ENCODE peak calls at places on chromosomes 16 and 17, in eight cellular contexts. One of them, this sample, is unnamed.

GRCh38 chr16:47672475-47672874 is 211.3 kb downstream of the PHKB start:
- DNase-seq in heart left ventricle: no peak
- DNase-seq in prostate gland: no peak
- DNase-seq in GM23338: no peak
- DNase-seq in gastrocnemius medialis: no peak
- DNase-seq in ovary: no peak
- DNase-seq in ascending aorta: no peak
- DNase-seq in fibroblast of lung: no peak
- DNase-seq in this sample: no peak

GRCh38 chr16:86048221-86048620 is 149.3 kb downstream of the IRF8 start:
- DNase-seq in heart left ventricle: no peak
- DNase-seq in prostate gland: no peak
- DNase-seq in GM23338: no peak
- DNase-seq in gastrocnemius medialis: no peak
- DNase-seq in ovary: no peak
- DNase-seq in ascending aorta: no peak
- DNase-seq in fibroblast of lung: no peak
- DNase-seq in this sample: no peak

GRCh38 chr17:63772801-63773271 is 561 bp downstream of the CCDC47 start:
- DNase-seq in heart left ventricle: no peak
- DNase-seq in prostate gland: peak
- DNase-seq in GM23338: peak
- DNase-seq in gastrocnemius medialis: no peak
- DNase-seq in ovary: no peak
- DNase-seq in ascending aorta: no peak
- DNase-seq in fibroblast of lung: peak
- DNase-seq in this sample: no peak

GRCh38 chr16:57041182-57042156 is 50.9 kb upstream of the CPNE2 start:
- DNase-seq in heart left ventricle: no peak
- DNase-seq in prostate gland: no peak
- DNase-seq in GM23338: no peak
- DNase-seq in gastrocnemius medialis: no peak
- DNase-seq in ovary: no peak
- DNase-seq in ascending aorta: no peak
- DNase-seq in fibroblast of lung: peak
- DNase-seq in this sample: no peak

GRCh38 chr17:79187186-79187585 is 112.6 kb downstream of the ENGASE start:
- DNase-seq in heart left ventricle: no peak
- DNase-seq in prostate gland: no peak
- DNase-seq in GM23338: no peak
- DNase-seq in gastrocnemius medialis: no peak
- DNase-seq in ovary: no peak
- DNase-seq in ascending aorta: no peak
- DNase-seq in fibroblast of lung: no peak
- DNase-seq in this sample: no peak

GRCh38 chr17:329794-330420 is 22.7 kb downstream of the RPH3AL start:
- DNase-seq in heart left ventricle: no peak
- DNase-seq in prostate gland: no peak
- DNase-seq in GM23338: no peak
- DNase-seq in gastrocnemius medialis: no peak
- DNase-seq in ovary: peak
- DNase-seq in ascending aorta: no peak
- DNase-seq in fibroblast of lung: no peak
- DNase-seq in this sample: no peak

GRCh38 chr17:29005562-29005887 is 308 bp downstream of the SEZ6 start:
- DNase-seq in heart left ventricle: no peak
- DNase-seq in prostate gland: no peak
- DNase-seq in GM23338: no peak
- DNase-seq in gastrocnemius medialis: no peak
- DNase-seq in ovary: no peak
- DNase-seq in ascending aorta: no peak
- DNase-seq in fibroblast of lung: no peak
- DNase-seq in this sample: no peak

GRCh38 chr17:32946375-32947135 is 18.6 kb downstream of the TMEM98 start:
- DNase-seq in heart left ventricle: no peak
- DNase-seq in prostate gland: no peak
- DNase-seq in GM23338: no peak
- DNase-seq in gastrocnemius medialis: no peak
- DNase-seq in ovary: no peak
- DNase-seq in ascending aorta: no peak
- DNase-seq in fibroblast of lung: no peak
- DNase-seq in this sample: no peak

GRCh38 chr17:67027031-67027628 is 17.2 kb upstream of the CACNG1 start:
- DNase-seq in heart left ventricle: peak
- DNase-seq in prostate gland: no peak
- DNase-seq in GM23338: no peak
- DNase-seq in gastrocnemius medialis: peak
- DNase-seq in ovary: no peak
- DNase-seq in ascending aorta: no peak
- DNase-seq in fibroblast of lung: no peak
- DNase-seq in this sample: no peak

GRCh38 chr16:47886631-47887415 is 269.0 kb downstream of the ABCC12 start:
- DNase-seq in heart left ventricle: no peak
- DNase-seq in prostate gland: no peak
- DNase-seq in GM23338: no peak
- DNase-seq in gastrocnemius medialis: no peak
- DNase-seq in ovary: no peak
- DNase-seq in ascending aorta: no peak
- DNase-seq in fibroblast of lung: peak
- DNase-seq in this sample: no peak

GRCh38 chr16:85527767-85528297 is 85.3 kb upstream of the GSE1 start:
- DNase-seq in heart left ventricle: no peak
- DNase-seq in prostate gland: no peak
- DNase-seq in GM23338: no peak
- DNase-seq in gastrocnemius medialis: no peak
- DNase-seq in ovary: no peak
- DNase-seq in ascending aorta: no peak
- DNase-seq in fibroblast of lung: no peak
- DNase-seq in this sample: no peak

GRCh38 chr17:82424001-82424862 is 5.8 kb upstream of the OGFOD3 start:
- DNase-seq in heart left ventricle: peak
- DNase-seq in prostate gland: no peak
- DNase-seq in GM23338: peak
- DNase-seq in gastrocnemius medialis: peak
- DNase-seq in ovary: no peak
- DNase-seq in ascending aorta: no peak
- DNase-seq in fibroblast of lung: peak
- DNase-seq in this sample: no peak

GRCh38 chr16:84340305-84341040 is 27.9 kb upstream of the ATP2C2 start:
- DNase-seq in heart left ventricle: no peak
- DNase-seq in prostate gland: peak
- DNase-seq in GM23338: no peak
- DNase-seq in gastrocnemius medialis: no peak
- DNase-seq in ovary: no peak
- DNase-seq in ascending aorta: no peak
- DNase-seq in fibroblast of lung: no peak
- DNase-seq in this sample: no peak

GRCh38 chr17:82231562-82232321 is 2.9 kb downstream of the SLC16A3 start:
- DNase-seq in heart left ventricle: peak
- DNase-seq in prostate gland: peak
- DNase-seq in GM23338: peak
- DNase-seq in gastrocnemius medialis: peak
- DNase-seq in ovary: peak
- DNase-seq in ascending aorta: peak
- DNase-seq in fibroblast of lung: peak
- DNase-seq in this sample: no peak

GRCh38 chr17:27207073-27207511 is 86.8 kb upstream of the WSB1 start:
- DNase-seq in heart left ventricle: no peak
- DNase-seq in prostate gland: no peak
- DNase-seq in GM23338: no peak
- DNase-seq in gastrocnemius medialis: no peak
- DNase-seq in ovary: no peak
- DNase-seq in ascending aorta: no peak
- DNase-seq in fibroblast of lung: peak
- DNase-seq in this sample: no peak

GRCh38 chr16:69274699-69275235 is 36.4 kb upstream of the VPS4A start:
- DNase-seq in heart left ventricle: no peak
- DNase-seq in prostate gland: no peak
- DNase-seq in GM23338: no peak
- DNase-seq in gastrocnemius medialis: no peak
- DNase-seq in ovary: no peak
- DNase-seq in ascending aorta: no peak
- DNase-seq in fibroblast of lung: no peak
- DNase-seq in this sample: no peak

GRCh38 chr17:79305831-79306687 is 231.4 kb downstream of the ENGASE start:
- DNase-seq in heart left ventricle: peak
- DNase-seq in prostate gland: peak
- DNase-seq in GM23338: no peak
- DNase-seq in gastrocnemius medialis: peak
- DNase-seq in ovary: peak
- DNase-seq in ascending aorta: peak
- DNase-seq in fibroblast of lung: no peak
- DNase-seq in this sample: no peak

GRCh38 chr17:75077490-75078096 is 10.2 kb upstream of the SLC16A5 start:
- DNase-seq in heart left ventricle: peak
- DNase-seq in prostate gland: peak
- DNase-seq in GM23338: peak
- DNase-seq in gastrocnemius medialis: peak
- DNase-seq in ovary: peak
- DNase-seq in ascending aorta: no peak
- DNase-seq in fibroblast of lung: no peak
- DNase-seq in this sample: peak

GRCh38 chr16:21302898-21303528 is 24.9 kb upstream of the CRYM start:
- DNase-seq in heart left ventricle: no peak
- DNase-seq in prostate gland: no peak
- DNase-seq in GM23338: no peak
- DNase-seq in gastrocnemius medialis: no peak
- DNase-seq in ovary: no peak
- DNase-seq in ascending aorta: no peak
- DNase-seq in fibroblast of lung: peak
- DNase-seq in this sample: no peak

GRCh38 chr16:89115216-89115949 is 21.7 kb downstream of the ACSF3 start:
- DNase-seq in heart left ventricle: peak
- DNase-seq in prostate gland: peak
- DNase-seq in GM23338: no peak
- DNase-seq in gastrocnemius medialis: peak
- DNase-seq in ovary: peak
- DNase-seq in ascending aorta: peak
- DNase-seq in fibroblast of lung: no peak
- DNase-seq in this sample: peak
- H3K27ac ChIP-seq in heart left ventricle: peak
- H3K27ac ChIP-seq in prostate gland: no peak
- H3K27ac ChIP-seq in GM23338: no peak
- H3K27ac ChIP-seq in gastrocnemius medialis: no peak
- H3K27ac ChIP-seq in ovary: no peak
- H3K27ac ChIP-seq in ascending aorta: no peak
- H3K27ac ChIP-seq in fibroblast of lung: no peak
- H3K27ac ChIP-seq in this sample: peak

DNA sequence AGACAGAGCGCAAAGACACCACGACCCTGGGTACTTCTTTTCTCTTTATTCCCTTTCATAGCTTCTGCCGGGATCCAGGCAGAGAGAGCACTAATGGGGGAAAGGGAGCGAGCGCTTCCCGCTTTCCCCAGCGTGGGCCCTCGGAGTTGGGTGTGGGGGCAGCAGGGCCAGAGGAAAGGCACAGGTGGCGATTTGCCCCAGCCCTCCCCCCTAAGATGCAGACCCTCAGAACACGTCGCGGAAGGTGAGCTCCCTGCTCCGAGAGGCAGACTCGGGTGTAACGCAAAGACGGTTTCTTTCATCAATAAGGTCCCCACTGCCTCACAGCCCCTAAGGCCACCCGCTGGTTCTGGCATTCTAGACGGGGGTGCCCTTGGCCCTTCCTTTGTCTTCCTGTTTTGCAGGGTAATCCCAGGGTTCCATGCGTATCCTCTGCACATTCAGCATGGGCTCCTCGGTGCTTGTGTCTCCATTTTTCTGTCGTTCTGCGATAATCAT is 570 bp upstream of the NME3 start:
- DNase-seq in heart left ventricle: no peak
- DNase-seq in prostate gland: no peak
- DNase-seq in GM23338: peak
- DNase-seq in gastrocnemius medialis: no peak
- DNase-seq in ovary: no peak
- DNase-seq in ascending aorta: no peak
- DNase-seq in fibroblast of lung: no peak
- DNase-seq in this sample: no peak
- H3K27ac ChIP-seq in heart left ventricle: peak
- H3K27ac ChIP-seq in prostate gland: peak
- H3K27ac ChIP-seq in GM23338: peak
- H3K27ac ChIP-seq in gastrocnemius medialis: peak
- H3K27ac ChIP-seq in ovary: peak
- H3K27ac ChIP-seq in ascending aorta: peak
- H3K27ac ChIP-seq in fibroblast of lung: peak
- H3K27ac ChIP-seq in this sample: peak

DNA sequence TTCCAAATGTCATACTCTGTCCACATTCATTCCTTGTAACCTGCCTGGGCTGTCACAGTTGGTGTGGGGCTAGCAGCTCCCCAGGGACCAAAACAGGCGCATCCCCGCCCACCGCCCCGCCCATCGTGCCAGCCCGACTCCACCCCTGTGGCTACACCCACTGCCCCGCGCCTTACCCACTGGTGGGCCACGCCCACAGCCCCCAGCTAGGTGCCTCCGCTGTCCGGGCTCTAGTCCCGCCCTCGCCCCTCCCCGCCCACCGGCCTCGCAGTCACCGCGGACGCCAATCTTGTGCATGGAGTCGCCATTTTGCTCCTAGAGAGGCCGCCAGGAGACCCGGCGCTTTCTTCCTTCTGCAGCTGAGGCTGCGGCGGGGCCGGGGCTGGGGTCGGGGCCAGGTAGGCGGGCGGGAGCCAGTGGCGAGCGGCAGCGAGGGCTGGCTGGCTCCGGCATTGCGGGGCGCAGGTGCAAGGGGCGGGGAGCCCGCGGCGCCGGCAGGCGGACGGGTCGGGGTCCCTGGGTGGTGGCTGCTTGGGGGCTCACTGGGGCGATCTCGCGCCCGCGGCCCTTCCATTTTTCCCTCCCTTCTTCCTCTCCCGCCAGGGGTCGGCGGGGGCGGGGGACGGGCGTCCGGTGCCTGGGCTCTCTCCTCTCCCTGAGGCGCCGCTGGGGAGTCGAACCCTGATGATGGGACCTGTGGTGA is at the start of gene PRPSAP2:
- DNase-seq in heart left ventricle: peak
- DNase-seq in prostate gland: peak
- DNase-seq in GM23338: peak
- DNase-seq in gastrocnemius medialis: peak
- DNase-seq in ovary: peak
- DNase-seq in ascending aorta: peak
- DNase-seq in fibroblast of lung: peak
- DNase-seq in this sample: peak
- H3K27ac ChIP-seq in heart left ventricle: peak
- H3K27ac ChIP-seq in prostate gland: peak
- H3K27ac ChIP-seq in GM23338: peak
- H3K27ac ChIP-seq in gastrocnemius medialis: peak
- H3K27ac ChIP-seq in ovary: peak
- H3K27ac ChIP-seq in ascending aorta: peak
- H3K27ac ChIP-seq in fibroblast of lung: peak
- H3K27ac ChIP-seq in this sample: peak

GRCh38 chr17:35046245-35046644 is 17.3 kb downstream of the RFFL start:
- DNase-seq in heart left ventricle: no peak
- DNase-seq in prostate gland: no peak
- DNase-seq in GM23338: no peak
- DNase-seq in gastrocnemius medialis: no peak
- DNase-seq in ovary: no peak
- DNase-seq in ascending aorta: no peak
- DNase-seq in fibroblast of lung: no peak
- DNase-seq in this sample: no peak
- H3K27ac ChIP-seq in heart left ventricle: no peak
- H3K27ac ChIP-seq in prostate gland: no peak
- H3K27ac ChIP-seq in GM23338: no peak
- H3K27ac ChIP-seq in gastrocnemius medialis: no peak
- H3K27ac ChIP-seq in ovary: no peak
- H3K27ac ChIP-seq in ascending aorta: no peak
- H3K27ac ChIP-seq in fibroblast of lung: no peak
- H3K27ac ChIP-seq in this sample: peak

GRCh38 chr17:30808785-30809286 is 15.7 kb downstream of the CRLF3 start:
- DNase-seq in heart left ventricle: no peak
- DNase-seq in prostate gland: no peak
- DNase-seq in GM23338: no peak
- DNase-seq in gastrocnemius medialis: no peak
- DNase-seq in ovary: no peak
- DNase-seq in ascending aorta: no peak
- DNase-seq in fibroblast of lung: no peak
- DNase-seq in this sample: no peak
- H3K27ac ChIP-seq in heart left ventricle: peak
- H3K27ac ChIP-seq in prostate gland: no peak
- H3K27ac ChIP-seq in GM23338: peak
- H3K27ac ChIP-seq in gastrocnemius medialis: no peak
- H3K27ac ChIP-seq in ovary: no peak
- H3K27ac ChIP-seq in ascending aorta: no peak
- H3K27ac ChIP-seq in fibroblast of lung: no peak
- H3K27ac ChIP-seq in this sample: peak